ENCODE peak calls at places on chromosome 5, in six cellular contexts. One of them, this sample, is unnamed.

GRCh38 chr5:68418230-68418629 is 202.7 kb downstream of the PIK3R1 start:
- DNase-seq in mucosa of descending colon: no peak
- DNase-seq in PC-3: no peak
- DNase-seq in left ventricle myocardium inferior: no peak
- DNase-seq in T-helper 1 cell: no peak
- DNase-seq in activated CD8-positive, alpha-beta memory T cell treated with anti-CD3 and anti-CD28 coated beads, Interleukin-2, amount 50 U/mL, for 48 hours: no peak
- DNase-seq in this sample: no peak

GRCh38 chr5:89582768-89583339 is 699.9 kb upstream of the MEF2C start:
- DNase-seq in mucosa of descending colon: no peak
- DNase-seq in PC-3: peak; percentile 32
- DNase-seq in left ventricle myocardium inferior: no peak
- DNase-seq in T-helper 1 cell: no peak
- DNase-seq in activated CD8-positive, alpha-beta memory T cell treated with anti-CD3 and anti-CD28 coated beads, Interleukin-2, amount 50 U/mL, for 48 hours: no peak
- DNase-seq in this sample: no peak

GRCh38 chr5:99320461-99320860 is 391.7 kb upstream of the CHD1 start:
- DNase-seq in mucosa of descending colon: no peak
- DNase-seq in PC-3: peak; percentile 45
- DNase-seq in left ventricle myocardium inferior: no peak
- DNase-seq in T-helper 1 cell: no peak
- DNase-seq in activated CD8-positive, alpha-beta memory T cell treated with anti-CD3 and anti-CD28 coated beads, Interleukin-2, amount 50 U/mL, for 48 hours: no peak
- DNase-seq in this sample: no peak

GRCh38 chr5:77197840-77198554 is 12.5 kb upstream of the PDE8B start:
- DNase-seq in mucosa of descending colon: no peak
- DNase-seq in PC-3: no peak
- DNase-seq in left ventricle myocardium inferior: no peak
- DNase-seq in T-helper 1 cell: no peak
- DNase-seq in activated CD8-positive, alpha-beta memory T cell treated with anti-CD3 and anti-CD28 coated beads, Interleukin-2, amount 50 U/mL, for 48 hours: no peak
- DNase-seq in this sample: no peak

GRCh38 chr5:68759593-68759992 is 334.2 kb upstream of the SLC30A5 start:
- DNase-seq in mucosa of descending colon: no peak
- DNase-seq in PC-3: no peak
- DNase-seq in left ventricle myocardium inferior: no peak
- DNase-seq in T-helper 1 cell: no peak
- DNase-seq in activated CD8-positive, alpha-beta memory T cell treated with anti-CD3 and anti-CD28 coated beads, Interleukin-2, amount 50 U/mL, for 48 hours: no peak
- DNase-seq in this sample: no peak

GRCh38 chr5:176902102-176902814 is 3.1 kb upstream of the HK3 start:
- DNase-seq in mucosa of descending colon: no peak
- DNase-seq in PC-3: no peak
- DNase-seq in left ventricle myocardium inferior: no peak
- DNase-seq in T-helper 1 cell: no peak
- DNase-seq in activated CD8-positive, alpha-beta memory T cell treated with anti-CD3 and anti-CD28 coated beads, Interleukin-2, amount 50 U/mL, for 48 hours: no peak
- DNase-seq in this sample: no peak

GRCh38 chr5:159552751-159553150 is 222.5 kb upstream of the IL12B start:
- DNase-seq in mucosa of descending colon: no peak
- DNase-seq in PC-3: peak; percentile 48
- DNase-seq in left ventricle myocardium inferior: no peak
- DNase-seq in T-helper 1 cell: no peak
- DNase-seq in activated CD8-positive, alpha-beta memory T cell treated with anti-CD3 and anti-CD28 coated beads, Interleukin-2, amount 50 U/mL, for 48 hours: no peak
- DNase-seq in this sample: no peak

GRCh38 chr5:40278881-40279280 is 400.8 kb upstream of the PTGER4 start:
- DNase-seq in mucosa of descending colon: no peak
- DNase-seq in PC-3: no peak
- DNase-seq in left ventricle myocardium inferior: no peak
- DNase-seq in T-helper 1 cell: no peak
- DNase-seq in activated CD8-positive, alpha-beta memory T cell treated with anti-CD3 and anti-CD28 coated beads, Interleukin-2, amount 50 U/mL, for 48 hours: no peak
- DNase-seq in this sample: no peak

GRCh38 chr5:50710838-50711237 is 44.4 kb downstream of the PARP8 start:
- DNase-seq in mucosa of descending colon: no peak
- DNase-seq in PC-3: no peak
- DNase-seq in left ventricle myocardium inferior: no peak
- DNase-seq in T-helper 1 cell: no peak
- DNase-seq in activated CD8-positive, alpha-beta memory T cell treated with anti-CD3 and anti-CD28 coated beads, Interleukin-2, amount 50 U/mL, for 48 hours: no peak
- DNase-seq in this sample: no peak

GRCh38 chr5:128213340-128213739 is 129.8 kb downstream of the SLC12A2 start:
- DNase-seq in mucosa of descending colon: no peak
- DNase-seq in PC-3: peak; percentile 84
- DNase-seq in left ventricle myocardium inferior: no peak
- DNase-seq in T-helper 1 cell: peak; percentile 31
- DNase-seq in activated CD8-positive, alpha-beta memory T cell treated with anti-CD3 and anti-CD28 coated beads, Interleukin-2, amount 50 U/mL, for 48 hours: no peak
- DNase-seq in this sample: peak; percentile 47

GRCh38 chr5:42718591-42718990 is 38.0 kb upstream of the CCDC152 start:
- DNase-seq in mucosa of descending colon: no peak
- DNase-seq in PC-3: peak; percentile 75
- DNase-seq in left ventricle myocardium inferior: no peak
- DNase-seq in T-helper 1 cell: peak; percentile 76
- DNase-seq in activated CD8-positive, alpha-beta memory T cell treated with anti-CD3 and anti-CD28 coated beads, Interleukin-2, amount 50 U/mL, for 48 hours: no peak
- DNase-seq in this sample: no peak

GRCh38 chr5:80141681-80142080 is 106.5 kb downstream of the THBS4 start:
- DNase-seq in mucosa of descending colon: no peak
- DNase-seq in PC-3: no peak
- DNase-seq in left ventricle myocardium inferior: no peak
- DNase-seq in T-helper 1 cell: no peak
- DNase-seq in activated CD8-positive, alpha-beta memory T cell treated with anti-CD3 and anti-CD28 coated beads, Interleukin-2, amount 50 U/mL, for 48 hours: no peak
- DNase-seq in this sample: no peak

GRCh38 chr5:41445937-41446563 is 64.4 kb downstream of the PLCXD3 start:
- DNase-seq in mucosa of descending colon: no peak
- DNase-seq in PC-3: no peak
- DNase-seq in left ventricle myocardium inferior: no peak
- DNase-seq in T-helper 1 cell: no peak
- DNase-seq in activated CD8-positive, alpha-beta memory T cell treated with anti-CD3 and anti-CD28 coated beads, Interleukin-2, amount 50 U/mL, for 48 hours: no peak
- DNase-seq in this sample: no peak

GRCh38 chr5:128681764-128682664 is 144.0 kb upstream of the FBN2 start:
- DNase-seq in mucosa of descending colon: no peak
- DNase-seq in PC-3: peak; percentile 86
- DNase-seq in left ventricle myocardium inferior: no peak
- DNase-seq in T-helper 1 cell: no peak
- DNase-seq in activated CD8-positive, alpha-beta memory T cell treated with anti-CD3 and anti-CD28 coated beads, Interleukin-2, amount 50 U/mL, for 48 hours: no peak
- DNase-seq in this sample: no peak

GRCh38 chr5:119270955-119271757 is 84.7 kb upstream of the TNFAIP8 start:
- DNase-seq in mucosa of descending colon: no peak
- DNase-seq in PC-3: no peak
- DNase-seq in left ventricle myocardium inferior: no peak
- DNase-seq in T-helper 1 cell: no peak
- DNase-seq in activated CD8-positive, alpha-beta memory T cell treated with anti-CD3 and anti-CD28 coated beads, Interleukin-2, amount 50 U/mL, for 48 hours: no peak
- DNase-seq in this sample: no peak

This sample was measured in foreskin melanocyte.